ENCODE peak calls at places on chromosome 17, in four cellular contexts. V is testis, S is heart left ventricle, U is K562. E is an unnamed sample.

GRCh38 chr17:72576289-72576759 is 455.5 kb downstream of the SOX9 start:
- DNase-seq in S (no peak), U (no peak), V (no peak), E (no peak)

GRCh38 chr17:73575470-73576235 is 68.6 kb downstream of the SDK2 start:
- DNase-seq in S (no peak), U (no peak), V (peak; percentile 32), E (no peak)

GRCh38 chr17:13822671-13823070 is 220.9 kb upstream of the HS3ST3A1 start:
- DNase-seq in U (no peak), V (no peak), S (no peak), E (no peak)

GRCh38 chr17:59753522-59754467 is 46.3 kb downstream of the VMP1 start:
- DNase-seq in U (peak; percentile 74), S (no peak), V (no peak), E (no peak)

GRCh38 chr17:7634384-7634783 is 4.4 kb downstream of the SHBG start:
- DNase-seq in V (peak; percentile 64), U (peak; percentile 79), S (peak; percentile 80), E (peak; percentile 67)

GRCh38 chr17:59361386-59361785 is 29.9 kb downstream of the YPEL2 start:
- DNase-seq in V (no peak), U (no peak), S (no peak), E (no peak)

GRCh38 chr17:69879576-69879975 is 195.4 kb upstream of the KCNJ16 start:
- DNase-seq in U (no peak), V (no peak), S (no peak), E (no peak)

GRCh38 chr17:79023886-79024771 is at the start of gene C1QTNF1:
- DNase-seq in S (peak; percentile 82), V (peak; percentile 52), U (no peak), E (no peak)

GRCh38 chr17:63960430-63960829 is 12.3 kb downstream of the SCN4A start:
- DNase-seq in S (no peak), V (no peak), U (no peak), E (no peak)
- H3K4me3 ChIP-seq in S (no peak overlapping the region), V (no peak overlapping the region), U (peak overlapping the region; percentile 23), E (no peak overlapping the region)

GRCh38 chr17:16215002-16215272 is 397 bp downstream of the NCOR1 start:
- DNase-seq in V (peak; percentile 66), S (peak; percentile 75), U (peak; percentile 39), E (peak; percentile 52)

GRCh38 chr17:16215273-16215964 is at the start of gene NCOR1:
- DNase-seq in V (peak; percentile 94), U (peak; percentile 79), S (peak; percentile 97), E (peak; percentile 94)

GRCh38 chr17:16214190-16215001 is 938 bp downstream of the NCOR1 start:
- DNase-seq in V (no peak), S (no peak), U (no peak), E (no peak)

GRCh38 chr17:16217002-16217635 is at the start of gene PIGL:
- DNase-seq in S (peak; percentile 91), U (peak; percentile 75), V (peak; percentile 92), E (peak; percentile 89)

DNA sequence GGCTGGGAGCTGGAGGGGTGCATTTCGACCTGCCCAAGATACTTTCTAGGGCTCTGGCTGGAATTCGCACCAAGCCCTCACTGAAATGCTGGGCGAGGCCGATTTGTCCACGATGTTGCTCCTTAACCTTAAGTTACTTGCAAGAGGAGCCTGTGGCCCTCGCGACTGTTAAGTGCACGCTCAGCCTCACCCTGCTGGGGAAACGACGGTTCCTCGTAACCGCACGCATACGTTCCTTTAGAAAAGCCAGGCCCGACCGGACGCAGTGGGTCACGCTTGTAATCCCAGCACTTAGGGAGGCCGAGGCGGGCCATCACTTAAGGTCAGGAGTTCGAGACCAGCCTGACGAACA is 607 bp upstream of the NCOR1 start:
- DNase-seq in U (peak; percentile 37), V (no peak), S (peak; percentile 71), E (no peak)
- H3K4me1 ChIP-seq in U (no peaks in the 10 kb centered on the region), V (peaks cover 15% of the 10 kb centered on the region), S (peaks cover 45% of the 10 kb centered on the region), E (peaks cover 17% of the 10 kb centered on the region)

GRCh38 chr17:60840456-60840855 is 162.8 kb downstream of the BCAS3 start:
- DNase-seq in V (no peak), S (no peak), U (no peak), E (no peak)

GRCh38 chr17:60845012-60845411 is 167.4 kb downstream of the BCAS3 start:
- DNase-seq in S (no peak), V (no peak), U (no peak), E (no peak)
- H3K27ac ChIP-seq in S (no peak overlapping the region), V (no peak overlapping the region), U (no peak overlapping the region), E (no peak overlapping the region)

GRCh38 chr17:62630365-62631085 is 3.1 kb downstream of the MRC2 start:
- DNase-seq in S (no peak), U (peak; percentile 9), V (no peak), E (no peak)
- H3K4me3 ChIP-seq in S (peak overlapping the region; percentile 88), U (no peak overlapping the region), V (no peak overlapping the region), E (no peak overlapping the region)

GRCh38 chr17:28891201-28891600 is 6.3 kb downstream of the FLOT2 start:
- DNase-seq in V (no peak), S (no peak), U (no peak), E (no peak)
- H3K4me1 ChIP-seq in V (peaks cover 7% of the 10 kb centered on the region), S (peaks cover 33% of the 10 kb centered on the region), U (peaks cover 9% of the 10 kb centered on the region), E (peaks cover 9% of the 10 kb centered on the region)

GRCh38 chr17:68383443-68384321 is 73.6 kb downstream of the WIPI1 start:
- DNase-seq in S (no peak), V (no peak), U (no peak), E (no peak)
- H3K27ac ChIP-seq in S (peak overlapping the region; percentile 56), V (no peak overlapping the region), U (no peak overlapping the region), E (no peak overlapping the region)

DNA sequence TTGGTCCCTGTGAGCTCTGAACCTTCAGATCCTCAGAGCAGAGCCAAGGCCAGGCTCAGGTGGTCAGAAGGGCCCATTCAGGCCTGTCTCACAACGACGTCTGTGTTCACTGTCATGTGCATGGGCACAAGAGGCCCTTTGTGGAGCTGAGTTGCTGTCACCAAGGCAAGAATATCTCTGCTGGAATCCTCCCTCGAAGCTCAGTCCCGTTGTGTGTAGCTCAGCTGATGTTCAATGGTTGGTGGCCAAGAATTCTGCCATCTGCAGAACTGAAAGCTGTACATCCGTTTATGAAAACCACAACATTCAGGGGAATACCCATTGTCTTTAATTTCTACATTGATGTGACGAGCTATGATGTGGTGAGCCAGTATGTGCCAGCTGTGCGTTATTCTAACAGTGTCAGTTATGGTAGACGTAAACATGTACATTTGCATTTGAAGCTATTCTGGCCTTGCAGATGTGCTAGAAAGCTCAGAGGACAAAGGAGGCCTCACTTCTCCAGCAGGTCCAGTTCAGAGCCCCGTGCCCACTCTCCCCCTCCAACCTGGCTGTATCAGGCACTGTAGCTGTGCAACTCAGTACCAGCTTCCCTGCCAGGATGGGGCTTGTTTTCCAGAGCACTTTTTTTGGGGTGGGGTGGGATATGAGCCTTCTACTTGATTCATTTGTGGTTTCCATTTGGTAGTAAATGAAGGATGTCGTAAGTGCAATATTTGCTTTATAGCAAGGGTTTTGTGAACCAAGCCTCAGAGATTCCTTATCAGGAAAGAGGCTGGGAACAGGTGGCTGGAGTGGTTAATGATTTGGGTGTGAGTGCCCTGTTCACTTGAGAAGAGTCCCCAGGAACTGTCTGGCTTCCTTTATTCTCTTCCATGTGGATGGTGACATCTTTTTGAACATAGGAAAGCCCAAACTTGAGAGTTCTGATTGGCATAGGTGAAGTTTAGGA is 56.1 kb downstream of the B9D1 start:
- DNase-seq in U (no peak), S (no peak), V (peak; percentile 77), E (no peak)
- H3K4me3 ChIP-seq in U (no peak overlapping the region), S (no peak overlapping the region), V (no peak overlapping the region), E (no peak overlapping the region)

GRCh38 chr17:1565860-1566259 is 3.3 kb upstream of the PITPNA start:
- DNase-seq in V (no peak), S (peak; percentile 35), U (no peak), E (no peak)
- H3K4me1 ChIP-seq in V (peaks cover 9% of the 10 kb centered on the region), S (peaks cover 20% of the 10 kb centered on the region), U (peaks cover 21% of the 10 kb centered on the region), E (peaks cover 16% of the 10 kb centered on the region)

DNA sequence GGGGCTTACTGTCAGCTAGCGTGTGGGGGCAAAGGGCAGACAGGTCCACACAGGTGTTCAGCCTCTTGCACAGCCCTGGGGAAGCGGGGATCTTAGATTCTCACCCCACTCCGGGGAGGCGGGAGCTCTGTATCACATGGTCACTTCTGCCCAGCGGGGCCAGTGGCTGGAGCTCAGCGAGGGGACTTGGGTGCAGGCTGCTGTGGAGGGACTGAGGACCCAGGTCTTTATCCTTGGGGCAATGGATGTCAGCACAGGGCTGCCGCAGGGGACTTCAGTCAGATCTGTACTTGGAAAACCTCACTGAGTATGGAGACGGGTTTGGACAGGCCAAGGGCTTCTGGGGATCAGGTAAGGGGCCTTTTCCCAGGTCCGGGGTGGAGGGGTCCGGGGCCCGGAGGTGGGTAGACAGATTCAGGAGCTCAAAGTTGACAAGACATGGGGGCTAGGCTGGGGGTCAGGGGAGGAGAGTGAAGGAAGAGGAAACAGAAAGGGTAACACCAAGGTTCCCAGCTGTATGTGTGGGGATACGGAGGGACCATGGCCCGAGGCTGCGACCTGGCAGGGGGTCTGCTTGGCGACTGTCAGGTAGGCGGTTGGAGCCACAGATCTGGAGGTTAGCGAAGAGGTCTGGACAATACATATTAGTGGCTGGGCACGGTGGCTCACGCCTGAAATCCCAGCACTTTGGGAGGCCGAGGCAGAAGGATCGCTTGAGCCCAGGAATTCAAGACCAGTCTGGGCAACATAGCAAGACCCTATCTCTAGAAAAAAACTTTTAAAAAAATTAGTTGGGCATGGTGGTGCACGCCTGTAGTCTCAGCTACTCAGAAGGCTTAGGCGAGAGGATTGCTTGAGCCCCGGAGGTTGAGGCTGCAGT is 15.1 kb upstream of the BAIAP2 start:
- DNase-seq in V (no peak), S (no peak), U (peak; percentile 40), E (no peak)
- H3K27ac ChIP-seq in V (no peak overlapping the region), S (no peak overlapping the region), U (peak overlapping the region; percentile 92), E (no peak overlapping the region)

E was measured in thyroid gland.